ENCODE peak calls at places on chromosome 12, in ten cellular contexts. B is GM23338, Z is SK-N-SH, Y is stomach, L is suprapubic skin, J is HCT116, I is spleen, G is sigmoid colon, A is upper lobe of left lung, E is breast epithelium. H is an unnamed sample. For H3K4me1, the result is how much of the 10 kb centered on the place peaks cover.

GRCh38 chr12:47946413-47947107 is 16.8 kb upstream of the TMEM106C start:
- DNase-seq in B (no peak), Z (peak), Y (no peak), L (no peak), J (no peak), I (no peak), G (peak), A (peak), E (no peak), H (no peak)

GRCh38 chr12:45730842-45731336 is 1.4 kb downstream of the ARID2 start:
- DNase-seq in B (no peak), Z (no peak), Y (no peak), L (no peak), J (no peak), I (no peak), G (no peak), A (no peak), E (no peak), H (no peak)

GRCh38 chr12:51028126-51028810 is 2.1 kb upstream of the SLC11A2 start:
- DNase-seq in B (peak), Z (no peak), Y (no peak), L (no peak), J (no peak), I (no peak), G (no peak), A (peak), E (peak), H (peak)

GRCh38 chr12:78697817-78698415 is 166.7 kb upstream of the SYT1 start:
- DNase-seq in B (no peak), Z (no peak), Y (no peak), L (no peak), J (no peak), I (no peak), G (no peak), A (no peak), E (no peak), H (no peak)

GRCh38 chr12:47832263-47832933 is 12.7 kb upstream of the HDAC7 start:
- DNase-seq in B (no peak), Z (no peak), Y (no peak), L (no peak), J (no peak), I (peak), G (no peak), A (no peak), E (no peak), H (no peak)

GRCh38 chr12:119409043-119409442 is 74.5 kb downstream of the CCDC60 start:
- DNase-seq in B (no peak), Z (no peak), Y (no peak), L (no peak), J (no peak), I (no peak), G (peak), A (no peak), E (no peak), H (no peak)

GRCh38 chr12:106015646-106016045 is 123.1 kb downstream of the NUAK1 start:
- DNase-seq in B (no peak), Z (no peak), Y (no peak), L (no peak), J (no peak), I (no peak), G (no peak), A (no peak), E (no peak), H (no peak)

GRCh38 chr12:90978117-90978770 is 23.3 kb upstream of the CCER1 start:
- DNase-seq in B (peak), Z (peak), Y (no peak), L (no peak), J (peak), I (no peak), G (no peak), A (no peak), E (no peak), H (no peak)

GRCh38 chr12:57839996-57840395 is 6.5 kb downstream of the CTDSP2 start:
- DNase-seq in B (no peak), Z (no peak), Y (no peak), L (no peak), J (no peak), I (no peak), G (no peak), A (no peak), E (no peak), H (no peak)

GRCh38 chr12:57838594-57839302 is 7.8 kb downstream of the CTDSP2 start:
- DNase-seq in B (no peak), Z (no peak), Y (no peak), L (no peak), J (no peak), I (no peak), G (no peak), A (no peak), E (no peak), H (no peak)

GRCh38 chr12:57842342-57843294 is 3.9 kb downstream of the CTDSP2 start:
- DNase-seq in B (peak), Z (no peak), Y (no peak), L (no peak), J (no peak), I (no peak), G (no peak), A (no peak), E (no peak), H (peak)

GRCh38 chr12:57840701-57841100 is 5.8 kb downstream of the CTDSP2 start:
- DNase-seq in B (no peak), Z (peak), Y (peak), L (no peak), J (no peak), I (no peak), G (no peak), A (peak), E (no peak), H (no peak)

GRCh38 chr12:57841445-57841844 is 5.1 kb downstream of the CTDSP2 start:
- DNase-seq in B (no peak), Z (peak), Y (no peak), L (no peak), J (no peak), I (no peak), G (no peak), A (no peak), E (no peak), H (no peak)
- H3K4me1 ChIP-seq in B (half or more), Z (half or more), Y (half or more), L (half or more), J (under half), I (half or more), G (half or more), A (half or more), E (under half), H (half or more)

GRCh38 chr12:124917135-124917840 is 2.8 kb upstream of the UBC start:
- DNase-seq in B (peak), Z (peak), Y (peak), L (peak), J (peak), I (peak), G (peak), A (peak), E (peak), H (peak)
- TF ChIP-seq POLR2AphosphoS5 in B (peak), Z (peak), Y (peak), L (peak), J (peak), I (peak), G (peak), A (peak), E (peak), H (peak)

GRCh38 chr12:1533602-1534304 is 60.6 kb downstream of the FBXL14 start:
- DNase-seq in B (no peak), Z (no peak), Y (no peak), L (no peak), J (no peak), I (no peak), G (no peak), A (no peak), E (no peak), H (peak)

GRCh38 chr12:1532796-1533195 is 61.6 kb downstream of the FBXL14 start:
- DNase-seq in B (no peak), Z (no peak), Y (no peak), L (no peak), J (no peak), I (no peak), G (no peak), A (no peak), E (no peak), H (no peak)

GRCh38 chr12:1536817-1537216 is 57.6 kb downstream of the FBXL14 start:
- DNase-seq in B (no peak), Z (no peak), Y (no peak), L (no peak), J (no peak), I (no peak), G (no peak), A (no peak), E (no peak), H (no peak)

GRCh38 chr12:1533205-1533601 is 61.2 kb downstream of the FBXL14 start:
- DNase-seq in B (no peak), Z (peak), Y (no peak), L (no peak), J (no peak), I (no peak), G (no peak), A (no peak), E (no peak), H (no peak)

DNA sequence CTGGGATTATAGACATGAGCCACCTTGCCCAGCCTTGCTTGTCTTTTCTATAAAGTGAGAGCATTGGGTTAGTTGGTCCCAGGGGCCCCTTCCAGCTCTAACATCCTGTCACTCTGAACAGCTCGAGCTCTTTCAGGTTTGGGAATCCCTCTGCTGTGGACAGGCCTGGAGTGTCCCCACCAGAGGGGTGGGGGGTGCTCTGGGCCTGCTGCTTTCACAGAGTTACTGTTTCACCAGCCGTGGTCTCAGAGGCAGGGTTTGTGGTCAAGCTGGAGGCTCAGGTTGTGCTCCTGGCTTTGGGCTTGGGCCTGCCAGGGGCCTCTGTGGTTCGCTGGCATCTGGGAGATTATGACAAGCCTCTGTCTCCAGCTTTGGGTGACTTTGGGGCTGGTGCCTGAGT is 59.7 kb downstream of the FBXL14 start:
- DNase-seq in B (no peak), Z (no peak), Y (no peak), L (no peak), J (no peak), I (no peak), G (no peak), A (no peak), E (no peak), H (peak)
- H3K4me1 ChIP-seq in B (under half), Z (under half), Y (under half), L (under half), J (under half), I (under half), G (under half), A (under half), E (under half), H (under half)

GRCh38 chr12:95942532-95943230 is at the start of gene CCDC38:
- DNase-seq in B (peak), Z (peak), Y (peak), L (peak), J (peak), I (peak), G (peak), A (peak), E (peak), H (peak)
- TF ChIP-seq POLR2AphosphoS5 in B (peak), Z (peak), Y (no peak), L (no peak), J (peak), I (peak), G (no peak), A (no peak), E (no peak), H (no peak)

H was measured in transverse colon.